ENCODE peak calls at places on chromosomes 13 and 19, in nine cellular contexts. M is tibial artery; C is spleen; Y is heart right ventricle; R is naive thymus-derived CD4-positive, alpha-beta T cell; D is heart left ventricle; H is right cardiac atrium; U is H1; W is OCI-LY7. T is an unnamed sample. For H3K4me1, the result is how much of the 10 kb centered on the place peaks cover.

GRCh38 chr19:28257396-28257795 is 955.6 kb downstream of the UQCRFS1 start:
- DNase-seq in M (no peak), C (no peak), Y (no peak), R (no peak), D (no peak), H (no peak), U (no peak), W (no peak), T (no peak)

GRCh38 chr13:29684441-29684840 is 89.0 kb upstream of the SLC7A1 start:
- DNase-seq in M (no peak), C (no peak), Y (no peak), R (no peak), D (no peak), H (no peak), U (no peak), W (no peak), T (no peak)

GRCh38 chr13:51549593-51549992 is 34.7 kb upstream of the WDFY2 start:
- DNase-seq in M (no peak), C (no peak), Y (no peak), R (no peak), D (no peak), H (no peak), U (no peak), W (no peak), T (no peak)

GRCh38 chr19:47644743-47645499 is 36.0 kb downstream of the BICRA start:
- DNase-seq in M (no peak), C (no peak), Y (no peak), R (no peak), D (no peak), H (no peak), U (no peak), W (no peak), T (no peak)

GRCh38 chr13:94007072-94007471 is 472.4 kb downstream of the DCT start:
- DNase-seq in M (no peak), C (no peak), Y (no peak), R (no peak), D (no peak), H (no peak), U (no peak), W (no peak), T (no peak)

GRCh38 chr19:56155124-56155687 is 14.1 kb downstream of the ZNF444 start:
- DNase-seq in M (no peak), C (no peak), Y (no peak), R (no peak), D (no peak), H (no peak), U (peak), W (no peak), T (peak)

GRCh38 chr13:97932006-97932405 is 21.5 kb upstream of the IPO5 start:
- DNase-seq in M (no peak), C (no peak), Y (no peak), R (no peak), D (no peak), H (no peak), U (no peak), W (no peak), T (no peak)

GRCh38 chr19:8973501-8974091 is 36.6 kb downstream of the MUC16 start:
- DNase-seq in M (no peak), C (no peak), Y (no peak), R (no peak), D (no peak), H (no peak), U (no peak), W (peak), T (peak)

GRCh38 chr19:4639531-4640246 is 373 bp downstream of the TNFAIP8L1 start:
- DNase-seq in M (no peak), C (peak), Y (peak), R (no peak), D (peak), H (peak), U (no peak), W (no peak), T (no peak)

GRCh38 chr19:5144545-5145179 is 175.7 kb downstream of the KDM4B start:
- DNase-seq in M (no peak), C (peak), Y (no peak), R (peak), D (no peak), H (peak), U (no peak), W (no peak), T (no peak)

DNA sequence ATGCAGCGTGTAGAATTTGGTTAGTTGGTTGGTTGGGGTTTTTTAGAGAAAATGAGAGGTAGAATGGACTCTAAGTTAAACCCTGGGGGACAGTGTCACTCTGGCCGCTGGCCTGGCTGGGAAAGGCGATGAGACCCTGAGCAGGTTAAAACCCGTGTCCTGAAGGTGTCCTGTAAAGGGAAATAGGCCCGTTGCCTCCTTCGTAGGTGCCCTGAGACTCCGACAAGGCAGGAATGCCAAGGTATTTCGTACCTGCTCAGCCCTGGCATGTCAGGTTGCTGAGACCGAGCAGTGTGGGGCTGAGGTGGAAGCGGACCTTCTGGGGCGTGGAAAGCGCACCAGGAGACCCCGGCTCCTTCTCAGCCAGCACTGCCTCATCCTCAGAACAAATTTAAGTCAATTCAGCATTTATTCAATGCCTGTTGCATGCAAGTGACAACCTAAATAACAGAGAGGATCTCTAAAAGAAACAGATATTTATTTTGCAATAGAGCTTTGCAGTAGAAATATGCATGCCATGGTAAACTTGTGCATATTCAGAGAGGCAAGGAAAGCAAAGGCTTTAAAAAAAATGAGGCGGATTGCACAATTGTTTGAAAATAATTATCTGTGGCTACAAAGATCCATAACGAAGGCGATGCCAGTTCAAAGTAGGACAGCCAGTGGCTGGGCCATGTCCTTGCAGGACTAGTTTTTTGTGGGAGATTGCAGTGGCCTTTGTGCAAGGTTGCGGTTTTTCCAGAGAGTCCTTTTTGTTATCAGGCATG is 1.4 kb upstream of the RAB20 start:
- DNase-seq in M (no peak), C (no peak), Y (no peak), R (no peak), D (no peak), H (no peak), U (no peak), W (no peak), T (no peak)
- H3K4me1 ChIP-seq in M (under half), C (half or more), Y (under half), R (under half), D (under half), H (under half), U (under half), W (under half), T (under half)

GRCh38 chr19:16324064-16324383 is 602 bp upstream of the KLF2 start:
- DNase-seq in M (no peak), C (no peak), Y (no peak), R (no peak), D (no peak), H (no peak), U (no peak), W (no peak), T (no peak)
- H3K4me3 ChIP-seq in M (peak), C (peak), Y (peak), R (peak), D (no peak), H (peak), U (peak), W (peak), T (peak)

GRCh38 chr19:13056052-13056660 is 46.5 kb downstream of the LYL1 start:
- DNase-seq in M (peak), C (no peak), Y (peak), R (no peak), D (peak), H (peak), U (peak), W (no peak), T (peak)
- H3K4me1 ChIP-seq in M (half or more), C (half or more), Y (half or more), R (under half), D (half or more), H (half or more), U (under half), W (under half), T (half or more)

GRCh38 chr13:74062933-74063332 is 71.3 kb downstream of the KLF12 start:
- DNase-seq in M (peak), C (peak), Y (peak), R (no peak), D (peak), H (peak), U (no peak), W (peak), T (no peak)
- H3K4me3 ChIP-seq in M (peak), C (no peak), Y (no peak), R (no peak), D (peak), H (peak), U (no peak), W (peak), T (no peak)

GRCh38 chr13:113816925-113817859 is 46.7 kb downstream of the GAS6 start:
- DNase-seq in M (peak), C (peak), Y (peak), R (peak), D (peak), H (peak), U (peak), W (peak), T (peak)

GRCh38 chr13:113814435-113814821 is 49.4 kb downstream of the GAS6 start:
- DNase-seq in M (no peak), C (peak), Y (no peak), R (no peak), D (no peak), H (peak), U (no peak), W (no peak), T (no peak)

GRCh38 chr13:113817860-113818691 is 45.8 kb downstream of the GAS6 start:
- DNase-seq in M (no peak), C (peak), Y (no peak), R (no peak), D (no peak), H (peak), U (no peak), W (no peak), T (no peak)

GRCh38 chr13:113815151-113816058 is 48.5 kb downstream of the GAS6 start:
- DNase-seq in M (no peak), C (peak), Y (peak), R (peak), D (no peak), H (peak), U (no peak), W (peak), T (no peak)

DNA sequence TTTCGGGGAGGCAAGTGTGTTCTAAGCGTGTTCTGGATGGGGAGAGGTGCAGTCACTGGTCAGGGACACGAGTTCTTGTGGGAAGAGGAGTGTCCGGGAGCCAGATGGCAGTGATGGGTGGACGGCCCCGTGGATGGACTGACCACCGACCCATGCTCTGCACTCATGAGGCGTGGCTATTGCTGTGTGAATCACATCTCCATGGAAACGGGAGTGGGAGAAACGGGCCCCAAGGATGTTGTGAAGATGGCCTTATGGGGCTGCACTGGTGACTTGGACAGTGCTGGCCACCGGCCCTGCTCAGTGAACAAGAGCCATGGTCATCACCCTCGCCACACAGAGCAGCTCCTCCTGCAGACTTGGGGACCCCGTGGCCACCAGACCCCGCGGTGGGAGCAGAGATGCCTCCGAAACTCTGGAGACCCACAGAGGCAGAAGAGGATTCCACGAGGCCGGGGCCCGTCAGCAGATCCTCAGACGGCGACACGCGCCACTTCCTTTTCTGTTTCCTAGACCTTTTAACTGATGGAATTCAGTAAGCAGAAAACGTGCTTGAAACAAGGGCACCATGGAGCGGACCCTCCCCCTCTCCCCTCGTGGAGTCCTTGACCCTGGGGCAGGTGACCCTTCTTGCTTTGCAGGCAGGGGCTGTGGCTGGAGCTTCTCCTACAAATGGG is 47.5 kb downstream of the GAS6 start:
- DNase-seq in M (no peak), C (peak), Y (no peak), R (no peak), D (no peak), H (peak), U (no peak), W (no peak), T (no peak)
- H3K4me1 ChIP-seq in M (half or more), C (half or more), Y (half or more), R (under half), D (half or more), H (under half), U (under half), W (under half), T (under half)

GRCh38 chr19:58400638-58400915 is 5.1 kb downstream of the RNF225 start:
- DNase-seq in M (no peak), C (no peak), Y (no peak), R (no peak), D (no peak), H (no peak), U (no peak), W (no peak), T (no peak)

GRCh38 chr19:58399903-58400637 is 4.6 kb downstream of the RNF225 start:
- DNase-seq in M (no peak), C (no peak), Y (no peak), R (no peak), D (no peak), H (no peak), U (no peak), W (no peak), T (no peak)

GRCh38 chr19:58401825-58402433 is 6.5 kb downstream of the RNF225 start:
- DNase-seq in M (no peak), C (peak), Y (no peak), R (no peak), D (no peak), H (no peak), U (no peak), W (no peak), T (no peak)

GRCh38 chr19:58398545-58398944 is 3.1 kb downstream of the RNF225 start:
- DNase-seq in M (no peak), C (no peak), Y (no peak), R (no peak), D (no peak), H (no peak), U (no peak), W (no peak), T (no peak)

DNA sequence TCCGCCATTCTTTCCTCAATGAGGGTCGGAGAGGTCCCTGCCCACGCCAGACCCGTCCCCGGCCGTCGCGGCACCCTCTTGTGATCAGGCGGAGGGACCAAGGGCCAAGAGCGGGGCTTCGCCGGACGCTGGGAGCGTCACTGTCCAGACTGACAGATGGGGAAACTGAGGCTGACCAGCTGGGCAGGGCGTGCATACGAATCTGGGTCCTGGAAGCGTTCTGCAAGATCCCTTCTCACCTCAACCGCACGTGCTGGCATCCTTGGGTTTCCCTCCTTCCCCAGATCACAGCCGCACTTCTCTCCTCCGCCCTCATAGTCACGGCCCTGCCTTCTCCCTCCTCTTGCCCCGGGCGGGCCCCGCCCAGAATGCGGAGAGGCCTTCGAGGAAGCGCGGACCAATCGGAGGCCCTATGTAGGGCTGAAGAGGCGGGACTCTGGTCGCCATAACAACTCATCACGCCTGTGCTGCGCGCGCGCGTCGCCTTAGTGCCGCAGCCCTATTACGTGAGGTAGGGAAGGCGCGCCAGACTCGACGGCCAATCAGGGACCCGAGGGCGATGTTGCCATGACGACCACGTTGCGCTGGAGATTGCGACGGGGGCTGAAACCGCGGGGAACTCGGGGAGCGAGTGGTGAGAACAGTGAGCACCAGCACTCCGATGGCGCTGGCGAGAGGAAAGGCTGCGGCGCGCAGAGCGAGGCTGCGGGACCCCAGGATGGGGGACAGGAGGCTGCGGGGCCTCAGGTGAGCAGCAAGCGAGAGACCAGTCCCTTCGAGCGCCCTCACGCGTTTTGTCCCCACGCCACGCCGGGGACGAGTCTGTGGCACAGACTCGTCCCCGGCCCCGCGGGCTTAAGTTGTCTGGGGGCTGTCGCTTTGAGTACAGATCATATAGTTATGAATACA is 5.7 kb downstream of the RNF225 start:
- DNase-seq in M (peak), C (peak), Y (peak), R (peak), D (peak), H (peak), U (peak), W (peak), T (peak)
- H3K4me3 ChIP-seq in M (peak), C (peak), Y (peak), R (peak), D (peak), H (peak), U (peak), W (peak), T (peak)

GRCh38 chr19:42279902-42280760 is 11.1 kb downstream of the CIC start:
- DNase-seq in M (peak), C (peak), Y (peak), R (peak), D (peak), H (peak), U (peak), W (peak), T (peak)
- H3K4me1 ChIP-seq in M (half or more), C (half or more), Y (half or more), R (under half), D (half or more), H (under half), U (under half), W (under half), T (under half)